ENCODE peak calls at places on chromosome 4, in seven cellular contexts. K is activated CD4-positive, alpha-beta T cell treated with anti-CD3 and anti-CD28 coated beads, Interleukin-2, amount 50 U/mL, for 24 hours; T is brain microvascular endothelial cell; F is D341Med; E is stimulated activated CD4-positive, alpha-beta T cell treated with anti-CD3 and anti-CD28 coated beads, Interleukin-1b, Interleukin-23, amount 100 ng/mL, for 4 hours; U is aorta; Z is body of pancreas. W is an unnamed sample.
A peak's percentile ranks its signal among the peaks of the same experiment; 100 is the strongest.

GRCh38 chr4:137608085-137608484 is 75.8 kb upstream of the PCDH18 start:
- DNase-seq in F (no peak), U (no peak), E (no peak), Z (no peak), K (no peak), T (no peak), W (no peak)

GRCh38 chr4:20254517-20255250 is 3.0 kb downstream of the SLIT2 start:
- DNase-seq in K (no peak), T (peak; percentile 20), U (peak; percentile 57), E (no peak), F (peak; percentile 36), Z (no peak), W (peak; percentile 44)

GRCh38 chr4:97987019-97987648 is 156.1 kb downstream of the STPG2 start:
- DNase-seq in Z (no peak), U (no peak), T (no peak), E (no peak), K (no peak), F (peak; percentile 43), W (no peak)

GRCh38 chr4:38805530-38806145 is 1.0 kb upstream of the TLR1 start:
- DNase-seq in Z (peak; percentile 52), K (no peak), T (no peak), U (peak; percentile 69), E (no peak), F (no peak), W (no peak)

GRCh38 chr4:99614491-99614890 is 39.9 kb downstream of the MTTP start:
- DNase-seq in F (no peak), K (no peak), E (no peak), Z (no peak), U (no peak), T (no peak), W (no peak)

GRCh38 chr4:108466936-108467902 is 153.2 kb upstream of the RPL34 start:
- DNase-seq in F (no peak), T (peak; percentile 81), E (no peak), U (no peak), K (no peak), Z (no peak), W (no peak)

GRCh38 chr4:173463816-173464215 is 64.9 kb upstream of the SCRG1 start:
- DNase-seq in U (no peak), K (no peak), Z (no peak), T (no peak), F (no peak), E (no peak), W (no peak)

GRCh38 chr4:7557447-7557846 is 122.7 kb upstream of the PSAPL1 start:
- DNase-seq in K (no peak), E (no peak), T (peak; percentile 79), U (no peak), F (no peak), Z (no peak), W (no peak)

GRCh38 chr4:177393236-177393635 is 49.0 kb downstream of the AGA start:
- DNase-seq in T (no peak), K (no peak), U (no peak), F (no peak), Z (no peak), E (peak; percentile 5), W (no peak)